ENCODE peak calls at places on chromosomes 12 and 14, in seven cellular contexts. Y is hepatocyte, T is anterior cingulate cortex, L is cardiac septum, G is AG09309, B is HFFc6, N is GM12891. W is an unnamed sample.
A peak's percentile ranks its signal among the peaks of the same experiment; 100 is the strongest.

GRCh38 chr12:119052001-119052400 is 70.7 kb downstream of the SRRM4 start:
- DNase-seq in L (no peak), T (no peak), Y (no peak), N (no peak), G (no peak), B (no peak), W (no peak)

GRCh38 chr12:3285570-3285969 is 205.4 kb upstream of the PRMT8 start:
- DNase-seq in G (no peak), L (no peak), Y (no peak), B (no peak), T (no peak), N (no peak), W (no peak)

GRCh38 chr14:93047661-93048060 is 68.1 kb downstream of the ITPK1 start:
- DNase-seq in B (no peak), G (no peak), L (no peak), Y (no peak), N (no peak), T (no peak), W (no peak)

GRCh38 chr14:91405241-91405721 is 12.3 kb downstream of the CCDC88C start:
- DNase-seq in T (no peak), L (no peak), G (no peak), N (no peak), B (no peak), Y (no peak), W (no peak)

GRCh38 chr12:14554281-14555008 is 13.2 kb downstream of the PLBD1 start:
- DNase-seq in L (peak; percentile 93), G (no peak), B (no peak), N (no peak), T (peak; percentile 5), Y (peak; percentile 78), W (peak; percentile 41)

GRCh38 chr14:32375663-32376062 is 46.6 kb downstream of the AKAP6 start:
- DNase-seq in Y (no peak), T (no peak), L (no peak), N (no peak), G (no peak), B (no peak), W (no peak)

GRCh38 chr14:24673059-24673458 is 39.1 kb upstream of the GZMB start:
- DNase-seq in G (no peak), L (no peak), Y (no peak), N (no peak), T (no peak), B (no peak), W (no peak)

GRCh38 chr14:98937021-98937420 is 335.0 kb downstream of the BCL11B start:
- DNase-seq in T (no peak), G (no peak), Y (no peak), B (no peak), N (no peak), L (peak; percentile 53), W (no peak)

GRCh38 chr14:23884541-23884904 is 69.0 kb upstream of the DHRS4 start:
- DNase-seq in L (no peak), N (no peak), Y (no peak), T (no peak), B (no peak), G (no peak), W (no peak)

GRCh38 chr14:98957211-98958047 is 314.6 kb downstream of the BCL11B start:
- DNase-seq in L (peak; percentile 77), T (no peak), N (no peak), G (peak; percentile 14), Y (peak; percentile 70), B (peak; percentile 23), W (peak; percentile 85)

GRCh38 chr14:59161571-59162175 is 26.8 kb upstream of the DAAM1 start:
- DNase-seq in Y (peak; percentile 76), N (no peak), L (no peak), B (peak; percentile 61), G (peak; percentile 55), T (no peak), W (peak; percentile 38)

GRCh38 chr12:81147286-81147919 is 69.5 kb downstream of the ACSS3 start:
- DNase-seq in B (no peak), T (no peak), G (no peak), L (no peak), Y (no peak), N (no peak), W (no peak)

GRCh38 chr14:54312166-54312801 is 84.5 kb upstream of the CDKN3 start:
- DNase-seq in G (peak; percentile 91), L (no peak), T (no peak), N (no peak), B (peak; percentile 97), Y (peak; percentile 48), W (peak; percentile 97)

GRCh38 chr12:106481246-106481645 is 101.6 kb upstream of the RFX4 start:
- DNase-seq in Y (no peak), N (no peak), G (no peak), L (no peak), B (no peak), T (no peak), W (no peak)

GRCh38 chr14:90301580-90302181 is 30.1 kb downstream of the NRDE2 start:
- DNase-seq in Y (peak; percentile 62), L (no peak), N (no peak), T (no peak), B (peak; percentile 79), G (peak; percentile 39), W (peak; percentile 51)

GRCh38 chr12:3810540-3810939 is 57.6 kb upstream of the CRACR2A start:
- DNase-seq in G (no peak), N (no peak), L (no peak), Y (no peak), T (no peak), B (no peak), W (no peak)

GRCh38 chr12:12716151-12716844 is 870 bp upstream of the CDKN1B start:
- DNase-seq in L (no peak), G (no peak), N (no peak), Y (peak; percentile 28), B (no peak), T (no peak), W (no peak)

GRCh38 chr12:46219892-46220655 is 48.8 kb downstream of the SLC38A1 start:
- DNase-seq in L (no peak), G (peak; percentile 55), T (no peak), N (no peak), Y (no peak), B (peak; percentile 91), W (peak; percentile 96)

GRCh38 chr14:64112859-64113258 is 181.3 kb downstream of the ESR2 start:
- DNase-seq in G (no peak), Y (peak; percentile 56), L (no peak), B (no peak), N (no peak), T (no peak), W (peak; percentile 55)

GRCh38 chr12:52256165-52256935 is 18.1 kb upstream of the KRT86 start:
- DNase-seq in Y (no peak), L (no peak), G (no peak), N (no peak), B (no peak), T (no peak), W (peak; percentile 64)

GRCh38 chr12:1339608-1340319 is 254.6 kb downstream of the FBXL14 start:
- DNase-seq in N (no peak), G (no peak), Y (no peak), B (no peak), T (no peak), L (no peak), W (no peak)

GRCh38 chr12:3453947-3454675 is 36.9 kb upstream of the PRMT8 start:
- DNase-seq in B (peak; percentile 69), N (no peak), T (no peak), G (peak; percentile 31), Y (no peak), L (peak; percentile 33), W (no peak)

GRCh38 chr14:90213099-90213748 is 43.1 kb upstream of the PSMC1 start:
- DNase-seq in N (no peak), L (no peak), Y (no peak), T (no peak), B (no peak), G (no peak), W (no peak)

GRCh38 chr12:109130297-109130696 is 13.9 kb downstream of the ACACB start:
- DNase-seq in L (no peak), N (no peak), T (no peak), G (no peak), Y (no peak), B (no peak), W (no peak)

GRCh38 chr12:63085120-63085519 is 65.9 kb downstream of the AVPR1A start:
- DNase-seq in L (no peak), B (no peak), G (no peak), T (no peak), N (no peak), Y (no peak), W (no peak)

W was measured in trophoblast cell.